ENCODE peak calls at places on chromosomes 16 and 17, in four cellular contexts. One of them, this sample, is unnamed.

GRCh38 chr16:801584-802363 is 1.2 kb upstream of the GNG13 start:
- DNase-seq in A549: no peak
- DNase-seq in type B pancreatic cell: no peak
- DNase-seq in NB4: no peak
- DNase-seq in this sample: no peak

GRCh38 chr17:64736804-64737492 is 74.8 kb upstream of the SMURF2 start:
- DNase-seq in A549: no peak
- DNase-seq in type B pancreatic cell: no peak
- DNase-seq in NB4: peak; percentile 65
- DNase-seq in this sample: no peak

GRCh38 chr17:62307196-62307595 is 73.2 kb upstream of the EFCAB3 start:
- DNase-seq in A549: no peak
- DNase-seq in type B pancreatic cell: no peak
- DNase-seq in NB4: no peak
- DNase-seq in this sample: no peak

GRCh38 chr17:69501591-69502468 is 87.3 kb downstream of the MAP2K6 start:
- DNase-seq in A549: peak; percentile 37
- DNase-seq in type B pancreatic cell: no peak
- DNase-seq in NB4: peak; percentile 8
- DNase-seq in this sample: no peak

GRCh38 chr16:4426021-4426684 is 485 bp downstream of the DNAJA3 start:
- DNase-seq in A549: peak; percentile 18
- DNase-seq in type B pancreatic cell: no peak
- DNase-seq in NB4: peak; percentile 52
- DNase-seq in this sample: no peak

GRCh38 chr17:77018504-77018903 is 122.3 kb upstream of the SEC14L1 start:
- DNase-seq in A549: no peak
- DNase-seq in type B pancreatic cell: no peak
- DNase-seq in NB4: no peak
- DNase-seq in this sample: no peak

GRCh38 chr16:48526058-48526957 is 83.7 kb downstream of the N4BP1 start:
- DNase-seq in A549: peak; percentile 44
- DNase-seq in type B pancreatic cell: no peak
- DNase-seq in NB4: no peak
- DNase-seq in this sample: no peak

GRCh38 chr17:29090746-29091395 is 47.9 kb downstream of the PIPOX start:
- DNase-seq in A549: no peak
- DNase-seq in type B pancreatic cell: no peak
- DNase-seq in NB4: no peak
- DNase-seq in this sample: no peak

GRCh38 chr16:84718-85452 is 6.9 kb downstream of the MPG start:
- DNase-seq in A549: no peak
- DNase-seq in type B pancreatic cell: no peak
- DNase-seq in NB4: peak; percentile 96
- DNase-seq in this sample: peak; percentile 91

GRCh38 chr16:27232061-27232841 is 28.9 kb downstream of the KDM8 start:
- DNase-seq in A549: no peak
- DNase-seq in type B pancreatic cell: no peak
- DNase-seq in NB4: peak; percentile 62
- DNase-seq in this sample: no peak

GRCh38 chr16:3013998-3014690 is 1.4 kb downstream of the CLDN9 start:
- DNase-seq in A549: no peak
- DNase-seq in type B pancreatic cell: no peak
- DNase-seq in NB4: no peak
- DNase-seq in this sample: no peak

GRCh38 chr17:82330322-82331239 is 3.0 kb downstream of the SECTM1 start:
- DNase-seq in A549: no peak
- DNase-seq in type B pancreatic cell: no peak
- DNase-seq in NB4: peak; percentile 40
- DNase-seq in this sample: peak; percentile 91

GRCh38 chr17:43564080-43564594 is 18.0 kb upstream of the ETV4 start:
- DNase-seq in A549: no peak
- DNase-seq in type B pancreatic cell: no peak
- DNase-seq in NB4: no peak
- DNase-seq in this sample: no peak

GRCh38 chr17:49997256-49997735 is 2.3 kb upstream of the DLX3 start:
- DNase-seq in A549: no peak
- DNase-seq in type B pancreatic cell: no peak
- DNase-seq in NB4: no peak
- DNase-seq in this sample: no peak

GRCh38 chr17:41486809-41487530 is 2.7 kb downstream of the KRT36 start:
- DNase-seq in A549: no peak
- DNase-seq in type B pancreatic cell: no peak
- DNase-seq in NB4: peak; percentile 27
- DNase-seq in this sample: no peak

GRCh38 chr16:1272453-1273198 is 16.8 kb downstream of the TPSD1 start:
- DNase-seq in A549: no peak
- DNase-seq in type B pancreatic cell: no peak
- DNase-seq in NB4: no peak
- DNase-seq in this sample: no peak

GRCh38 chr17:5425826-5426225 is 5.8 kb downstream of the RPAIN start:
- DNase-seq in A549: no peak
- DNase-seq in type B pancreatic cell: no peak
- DNase-seq in NB4: no peak
- DNase-seq in this sample: no peak

GRCh38 chr17:80987941-80988461 is 3.6 kb upstream of the CHMP6 start:
- DNase-seq in A549: no peak
- DNase-seq in type B pancreatic cell: no peak
- DNase-seq in NB4: peak; percentile 30
- DNase-seq in this sample: peak; percentile 83

DNA sequence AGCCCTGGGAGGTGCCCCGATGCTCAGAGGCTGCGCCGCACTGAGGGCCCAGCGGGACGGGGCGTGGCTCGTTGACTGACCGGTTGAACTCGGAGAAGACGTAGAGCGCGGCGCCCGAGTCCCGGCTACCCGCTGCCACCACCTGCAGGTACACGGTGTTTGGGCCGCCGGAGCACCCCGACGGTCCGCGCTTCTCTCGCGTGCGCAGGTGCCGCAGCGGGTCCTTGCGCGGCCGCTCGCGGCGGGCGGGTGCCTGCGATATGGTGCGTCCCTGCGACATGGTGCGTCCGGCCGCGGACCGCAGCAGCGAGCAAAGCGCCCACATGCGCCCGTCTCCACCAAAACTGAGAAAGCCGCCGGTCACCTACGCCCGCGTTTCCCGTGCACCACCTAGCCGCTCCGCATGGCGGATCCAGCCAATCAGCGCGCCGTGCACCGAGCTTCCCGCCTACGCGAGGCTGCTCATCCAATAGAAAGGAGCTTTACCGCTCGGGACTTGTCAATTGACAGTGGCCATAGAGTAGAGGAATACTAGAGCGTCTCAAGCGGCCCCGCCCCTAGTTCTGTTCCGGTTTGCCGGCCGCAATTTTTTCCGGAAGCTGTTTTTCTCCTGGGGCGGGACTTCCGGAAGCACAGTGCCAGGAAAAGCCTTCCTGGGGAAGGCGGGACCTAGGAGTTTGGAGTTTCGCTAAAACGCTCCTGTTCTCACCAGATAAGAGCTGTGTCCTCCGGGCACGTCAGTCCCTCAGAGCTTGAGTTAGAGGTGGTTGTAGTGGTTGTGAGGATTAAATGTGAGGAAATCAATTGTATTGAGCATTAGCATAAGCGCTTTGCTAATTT is at the start of gene ELAC2:
- DNase-seq in A549: peak; percentile 98
- DNase-seq in type B pancreatic cell: peak; percentile 97
- DNase-seq in NB4: peak; percentile 99
- DNase-seq in this sample: peak; percentile 99
- TF ChIP-seq CTCF in A549: no peak
- TF ChIP-seq CTCF in type B pancreatic cell: peak; percentile 44
- TF ChIP-seq CTCF in NB4: no peak
- TF ChIP-seq CTCF in this sample: no peak

DNA sequence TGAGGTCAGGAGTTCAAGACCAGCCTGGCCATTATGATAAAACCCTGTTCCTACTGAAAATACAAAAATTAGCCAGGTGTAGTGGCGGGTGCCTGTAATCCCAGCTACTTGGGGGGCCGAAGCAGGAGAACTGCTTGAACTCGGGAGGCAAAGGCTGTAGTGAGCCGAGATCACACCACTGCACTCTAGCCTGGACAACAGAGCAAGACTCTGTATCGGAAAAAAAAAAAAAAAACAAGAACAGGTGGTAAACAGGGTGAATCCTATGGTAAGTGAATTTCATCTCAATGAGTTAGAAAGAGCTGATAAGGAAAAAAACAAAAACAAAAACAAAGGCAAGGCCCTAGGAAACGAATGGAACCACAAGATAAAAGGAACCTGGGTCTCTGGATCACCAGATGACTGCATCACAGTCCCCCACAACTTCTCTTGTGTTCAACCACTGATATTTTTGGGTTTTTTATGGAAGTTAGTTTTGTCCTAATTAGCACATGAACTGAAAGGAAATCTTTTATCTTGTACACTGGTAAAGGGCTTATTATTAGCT is 21.0 kb downstream of the GLG1 start:
- DNase-seq in A549: no peak
- DNase-seq in type B pancreatic cell: no peak
- DNase-seq in NB4: no peak
- DNase-seq in this sample: no peak
- TF ChIP-seq CTCF in A549: no peak
- TF ChIP-seq CTCF in type B pancreatic cell: no peak
- TF ChIP-seq CTCF in NB4: no peak
- TF ChIP-seq CTCF in this sample: no peak

GRCh38 chr16:17375388-17376304 is 95.1 kb downstream of the XYLT1 start:
- DNase-seq in A549: no peak
- DNase-seq in type B pancreatic cell: no peak
- DNase-seq in NB4: peak; percentile 78
- DNase-seq in this sample: no peak
- TF ChIP-seq CTCF in A549: no peak
- TF ChIP-seq CTCF in type B pancreatic cell: no peak
- TF ChIP-seq CTCF in NB4: no peak
- TF ChIP-seq CTCF in this sample: no peak

DNA sequence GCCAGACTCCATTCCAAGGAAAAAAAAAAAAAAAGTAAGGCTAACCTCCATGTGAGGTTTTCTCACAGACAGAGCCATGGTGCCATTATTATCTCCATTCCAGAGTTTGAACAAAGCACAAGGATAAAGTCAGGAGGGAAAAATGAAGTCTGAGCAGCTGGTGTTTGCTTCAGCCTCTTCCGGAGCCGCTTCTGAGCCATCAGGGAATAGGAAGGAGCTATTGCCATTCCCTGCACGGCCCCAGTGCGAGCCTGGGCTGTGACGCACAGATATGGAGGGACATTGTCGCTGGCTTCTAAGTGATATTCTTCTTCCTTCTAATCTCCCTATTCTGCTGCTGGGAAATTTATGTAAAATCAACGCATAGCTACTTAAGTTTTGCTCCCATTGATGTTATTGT is 69.5 kb upstream of the PIRT start:
- DNase-seq in A549: no peak
- DNase-seq in type B pancreatic cell: no peak
- DNase-seq in NB4: no peak
- DNase-seq in this sample: no peak
- TF ChIP-seq CTCF in A549: no peak
- TF ChIP-seq CTCF in type B pancreatic cell: no peak
- TF ChIP-seq CTCF in NB4: no peak
- TF ChIP-seq CTCF in this sample: no peak

GRCh38 chr16:55357241-55357640 is 33.2 kb downstream of the IRX6 start:
- DNase-seq in A549: no peak
- DNase-seq in type B pancreatic cell: no peak
- DNase-seq in NB4: peak; percentile 63
- DNase-seq in this sample: no peak

GRCh38 chr16:55349867-55350266 is 25.9 kb downstream of the IRX6 start:
- DNase-seq in A549: no peak
- DNase-seq in type B pancreatic cell: no peak
- DNase-seq in NB4: no peak
- DNase-seq in this sample: no peak

GRCh38 chr16:55346475-55346874 is 22.5 kb downstream of the IRX6 start:
- DNase-seq in A549: no peak
- DNase-seq in type B pancreatic cell: no peak
- DNase-seq in NB4: no peak
- DNase-seq in this sample: no peak

DNA sequence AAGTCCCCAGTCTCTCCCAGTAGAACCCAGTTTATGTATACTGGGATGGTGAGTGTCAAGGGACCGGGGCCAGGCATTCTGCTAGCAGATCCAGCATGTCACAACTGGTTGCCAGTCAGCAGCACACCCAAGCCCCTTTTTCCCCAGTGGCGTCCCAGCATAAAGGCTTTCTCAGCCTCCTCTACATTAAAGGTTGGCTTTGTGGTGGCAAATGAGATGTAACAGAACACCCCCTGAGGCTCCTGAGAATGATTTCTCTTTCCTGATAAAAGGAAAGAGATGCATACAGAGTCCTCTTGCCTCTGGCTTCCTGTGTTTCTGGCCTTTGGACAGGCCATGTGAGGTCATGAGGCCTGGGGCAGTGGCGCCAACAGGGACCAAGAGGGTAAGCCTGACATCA is 27.9 kb downstream of the IRX6 start:
- DNase-seq in A549: no peak
- DNase-seq in type B pancreatic cell: no peak
- DNase-seq in NB4: no peak
- DNase-seq in this sample: no peak
- TF ChIP-seq CTCF in A549: no peak
- TF ChIP-seq CTCF in type B pancreatic cell: no peak
- TF ChIP-seq CTCF in NB4: no peak
- TF ChIP-seq CTCF in this sample: no peak

DNA sequence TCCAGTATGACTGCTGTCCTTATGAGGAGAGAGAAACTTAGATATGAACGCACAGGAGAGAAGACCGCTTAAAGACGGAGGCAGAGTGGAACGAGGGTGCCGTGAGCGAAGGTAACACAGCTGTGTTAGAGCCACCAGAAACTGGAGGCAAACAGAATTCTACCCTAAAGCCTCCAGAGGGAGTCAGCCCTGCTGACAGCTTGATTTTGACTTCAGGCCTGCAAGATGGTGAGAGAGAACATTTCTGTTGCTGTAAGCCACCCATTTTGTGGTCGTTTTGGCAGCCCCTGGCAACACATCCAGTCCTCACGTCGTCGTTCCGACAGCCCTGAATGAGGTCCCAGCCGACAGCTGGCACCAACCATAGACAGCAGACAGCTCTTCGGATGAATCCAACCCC is 2.8 kb upstream of the SPATA2L start:
- DNase-seq in A549: no peak
- DNase-seq in type B pancreatic cell: no peak
- DNase-seq in NB4: peak; percentile 28
- DNase-seq in this sample: no peak
- TF ChIP-seq CTCF in A549: no peak
- TF ChIP-seq CTCF in type B pancreatic cell: no peak
- TF ChIP-seq CTCF in NB4: no peak
- TF ChIP-seq CTCF in this sample: no peak

DNA sequence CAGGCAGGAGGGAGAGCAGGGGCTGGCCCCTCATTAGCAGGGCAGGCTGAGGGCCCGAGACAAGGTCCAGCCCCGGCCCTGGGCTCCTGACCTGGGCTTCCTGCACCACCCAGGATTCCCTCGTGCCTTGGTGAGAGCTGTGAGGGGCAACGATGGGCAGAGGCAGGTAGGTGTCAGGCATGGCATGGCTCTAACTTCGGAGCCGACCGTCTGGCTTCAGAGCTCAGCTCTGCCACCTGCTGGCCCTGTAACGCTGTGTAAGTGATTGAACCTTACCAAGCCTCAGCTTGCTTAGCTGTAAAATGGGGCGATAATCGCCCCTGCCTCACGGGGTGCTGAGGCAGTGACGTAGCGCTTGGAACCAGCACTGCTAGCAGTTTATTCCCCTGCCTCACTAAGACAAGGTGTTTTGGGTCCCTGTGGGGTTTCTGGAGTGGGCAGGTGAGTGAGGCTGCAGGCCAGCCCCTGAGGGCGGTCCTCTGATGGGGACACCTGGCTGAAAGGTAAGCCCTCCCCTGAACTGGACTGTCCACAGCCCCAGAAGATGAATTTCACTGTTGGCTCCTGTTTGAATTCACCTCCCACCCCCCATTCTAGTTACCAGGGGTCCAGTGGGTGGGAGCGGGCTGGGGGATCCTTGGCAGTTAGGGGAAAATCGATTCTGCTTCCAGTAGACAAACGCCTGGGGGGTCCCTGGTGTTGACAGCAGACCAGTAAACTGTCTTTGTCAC is 184.8 kb upstream of the GSE1 start:
- DNase-seq in A549: peak; percentile 55
- DNase-seq in type B pancreatic cell: no peak
- DNase-seq in NB4: peak; percentile 69
- DNase-seq in this sample: no peak
- TF ChIP-seq CTCF in A549: peak; percentile 67
- TF ChIP-seq CTCF in type B pancreatic cell: peak; percentile 67
- TF ChIP-seq CTCF in NB4: peak; percentile 71
- TF ChIP-seq CTCF in this sample: peak; percentile 49

This sample was measured in osteocyte.